ENCODE peak calls at places on chromosomes 2 and 18, in five cellular contexts. Y is tibial artery, Z is fibroblast of lung, W is bronchial epithelial cell, V is brain microvascular endothelial cell. C is an unnamed sample.
A peak's percentile ranks its signal among the peaks of the same experiment; 100 is the strongest.

GRCh38 chr18:54405290-54405689 is 47.6 kb downstream of the C18orf54 start:
- DNase-seq in Y (no peak), Z (no peak), W (no peak), V (no peak), C (no peak)

GRCh38 chr18:13514558-13514957 is 211.8 kb downstream of the FAM210A start:
- DNase-seq in Y (no peak), Z (no peak), W (no peak), V (no peak), C (no peak)

GRCh38 chr2:219919506-219919905 is 292.1 kb downstream of the SLC4A3 start:
- DNase-seq in Y (no peak), Z (no peak), W (no peak), V (no peak), C (no peak)

GRCh38 chr2:58428286-58428552 is 187.1 kb upstream of the FANCL start:
- DNase-seq in Y (no peak), Z (peak; percentile 3), W (no peak), V (no peak), C (no peak)

GRCh38 chr2:145007673-145008263 is 487.8 kb upstream of the ZEB2 start:
- DNase-seq in Y (peak; percentile 35), Z (peak; percentile 47), W (no peak), V (peak; percentile 75), C (no peak)

GRCh38 chr2:113124181-113124961 is 3.0 kb upstream of the IL1RN start:
- DNase-seq in Y (no peak), Z (peak; percentile 25), W (peak; percentile 77), V (peak; percentile 15), C (no peak)

GRCh38 chr2:44291281-44292248 is 16.3 kb downstream of the SLC3A1 start:
- DNase-seq in Y (peak; percentile 38), Z (peak; percentile 64), W (peak; percentile 94), V (peak; percentile 72), C (no peak)

GRCh38 chr2:12728221-12728777 is 11.6 kb downstream of the TRIB2 start:
- DNase-seq in Y (no peak), Z (no peak), W (no peak), V (no peak), C (no peak)

GRCh38 chr2:14601070-14601770 is 31.3 kb upstream of the LRATD1 start:
- DNase-seq in Y (no peak), Z (no peak), W (peak; percentile 79), V (no peak), C (no peak)

GRCh38 chr2:209425082-209426071 is 1.5 kb downstream of the MAP2 start:
- DNase-seq in Y (no peak), Z (peak; percentile 59), W (peak; percentile 75), V (peak; percentile 44), C (no peak)

GRCh38 chr2:2331905-2332280 is 818 bp upstream of the MYT1L start:
- DNase-seq in Y (no peak), Z (no peak), W (no peak), V (no peak), C (no peak)

GRCh38 chr2:210577263-210578071 is 21.1 kb downstream of the CPS1 start:
- DNase-seq in Y (no peak), Z (peak; percentile 67), W (peak; percentile 60), V (peak; percentile 13), C (peak; percentile 10)

GRCh38 chr2:161580021-161580420 is 44.2 kb upstream of the SLC4A10 start:
- DNase-seq in Y (no peak), Z (no peak), W (no peak), V (no peak), C (no peak)
- H3K4me3 ChIP-seq in Y (no peak overlapping the region), Z (no peak overlapping the region), W (no peak overlapping the region), V (no peak overlapping the region), C (no peak overlapping the region)

GRCh38 chr2:239398536-239398935 is 2.3 kb downstream of the HDAC4 start:
- DNase-seq in Y (no peak), Z (no peak), W (no peak), V (no peak), C (no peak)
- TF ChIP-seq CTCF in Y (no peak), Z (no peak), W (no peak), V (no peak), C (no peak)

DNA sequence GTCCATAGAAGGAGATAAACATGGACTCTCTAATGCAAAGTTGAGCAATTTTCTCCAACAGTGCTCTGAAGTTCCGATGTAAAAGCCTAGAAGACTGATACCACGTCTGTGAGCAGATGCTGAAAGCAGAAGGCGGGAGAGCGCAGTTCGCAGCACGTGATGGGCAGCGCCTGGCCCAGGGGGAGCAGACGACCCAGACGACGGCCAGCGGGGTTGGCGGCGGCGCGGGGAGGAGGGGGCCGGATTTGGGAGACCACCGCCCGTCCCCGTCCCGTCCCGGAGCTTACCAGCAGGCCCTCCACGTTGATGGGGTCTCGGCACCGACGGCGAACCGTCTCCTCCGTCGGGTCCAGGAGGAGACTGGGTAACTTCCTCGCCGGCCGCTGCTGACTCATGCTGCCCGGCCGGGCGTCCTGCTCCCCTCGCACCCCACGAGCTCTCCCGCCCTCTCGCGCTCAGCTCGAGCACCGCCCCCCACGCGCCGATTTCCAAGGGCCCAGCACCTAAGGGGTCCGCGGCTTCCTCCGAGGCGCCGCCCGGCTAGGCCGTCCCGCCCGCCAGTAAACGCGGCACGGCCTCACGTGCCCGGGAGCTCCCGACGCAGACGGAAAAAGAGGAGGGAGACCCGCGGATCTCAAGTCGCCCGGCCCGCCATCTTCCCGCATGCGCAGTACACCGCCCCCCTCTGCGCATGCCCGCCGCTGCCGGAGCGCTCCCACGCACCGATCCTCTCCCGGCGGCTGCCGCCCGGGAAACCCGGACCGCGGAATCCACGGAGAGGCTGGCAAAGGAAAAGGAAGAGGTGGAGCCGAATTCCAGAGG is at the start of gene E2F6:
- DNase-seq in Y (peak; percentile 91), Z (peak; percentile 93), W (peak; percentile 62), V (peak; percentile 88), C (peak; percentile 49)
- H3K4me3 ChIP-seq in Y (peak within 1 kb of the TSS; percentile 73), Z (peak within 1 kb of the TSS; percentile 54), W (peak within 1 kb of the TSS; percentile 77), V (peak within 1 kb of the TSS; percentile 65), C (peak within 1 kb of the TSS; percentile 74)

DNA sequence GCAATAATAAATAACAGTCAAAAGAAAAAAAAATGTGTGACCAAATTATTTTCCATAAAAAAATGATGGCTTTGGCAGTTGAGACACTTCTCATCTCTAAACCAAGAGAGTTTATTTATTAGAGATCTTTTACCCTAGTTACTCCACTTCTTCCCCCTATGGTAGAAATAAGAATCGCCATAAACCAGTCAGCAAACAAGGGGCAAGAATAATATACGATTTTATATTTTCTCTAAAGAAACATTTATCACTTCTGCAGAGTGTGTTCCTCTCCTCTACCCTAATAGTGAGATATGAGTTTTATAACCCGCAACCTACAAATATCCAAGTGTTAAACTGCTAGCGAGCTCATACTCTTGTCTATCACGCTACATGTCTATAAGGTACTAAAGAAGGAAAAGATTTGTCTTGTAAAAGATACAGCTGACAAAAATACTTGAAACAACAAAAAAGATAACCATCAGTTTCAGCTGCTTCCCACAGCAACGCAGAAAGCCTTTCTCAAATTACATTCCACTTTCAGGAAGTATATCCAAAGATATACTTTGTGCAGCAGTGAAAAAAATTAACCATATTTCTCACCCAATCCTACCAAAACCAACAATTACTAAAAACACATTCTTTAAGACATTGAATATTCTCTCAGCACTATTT is 2.2 kb downstream of the RNF103 start:
- DNase-seq in Y (no peak), Z (peak; percentile 18), W (no peak), V (no peak), C (no peak)
- TF ChIP-seq CTCF in Y (no peak), Z (no peak), W (no peak), V (no peak), C (no peak)

C was measured in AG04449.